ENCODE peak calls at places on chromosomes 16 and 17, in four cellular contexts. Y is NCI-H2171 treated with DMSO at 0.1 percent for 48 hours, P is T-helper 2 cell, X is GM03348. K is an unnamed sample.

GRCh38 chr17:57866319-57866718 is 16.5 kb upstream of the MRPS23 start:
- DNase-seq in Y (no peak), P (no peak), X (no peak), K (no peak)

GRCh38 chr17:57868007-57868774 is 18.3 kb upstream of the MRPS23 start:
- DNase-seq in Y (peak), P (no peak), X (peak), K (peak)

GRCh38 chr16:10961231-10961630 is 16.9 kb downstream of the CLEC16A start:
- DNase-seq in Y (no peak), P (no peak), X (peak), K (peak)

GRCh38 chr16:4426021-4426684 is 485 bp downstream of the DNAJA3 start:
- DNase-seq in Y (peak), P (no peak), X (peak), K (peak)

GRCh38 chr17:64507418-64507766 is 615 bp downstream of the CEP95 start:
- DNase-seq in Y (peak), P (no peak), X (peak), K (peak)

GRCh38 chr17:82124101-82124500 is 26.1 kb upstream of the FASN start:
- DNase-seq in Y (no peak), P (no peak), X (no peak), K (no peak)

GRCh38 chr17:44878627-44879221 is 20.5 kb downstream of the EFTUD2 start:
- DNase-seq in Y (peak), P (no peak), X (peak), K (peak)

GRCh38 chr17:45405250-45406086 is 27.2 kb downstream of the ARHGAP27 start:
- DNase-seq in Y (peak), P (no peak), X (no peak), K (peak)

GRCh38 chr17:79349506-79350400 is 261.1 kb downstream of the RBFOX3 start:
- DNase-seq in Y (no peak), P (no peak), X (no peak), K (no peak)

GRCh38 chr17:77807051-77807745 is 151.3 kb upstream of the TNRC6C start:
- DNase-seq in Y (no peak), P (no peak), X (no peak), K (no peak)

GRCh38 chr16:1002399-1003161 is 21.0 kb downstream of the SOX8 start:
- DNase-seq in Y (no peak), P (no peak), X (peak), K (peak)

GRCh38 chr16:4682616-4683254 is 10.6 kb upstream of the NUDT16L1 start:
- DNase-seq in Y (no peak), P (no peak), X (no peak), K (no peak)

GRCh38 chr16:66306366-66307150 is 59.9 kb upstream of the CDH5 start:
- DNase-seq in Y (no peak), P (no peak), X (no peak), K (no peak)

GRCh38 chr17:4444782-4445473 is 11.2 kb downstream of the SPNS3 start:
- DNase-seq in Y (peak), P (no peak), X (no peak), K (no peak)

GRCh38 chr17:82449136-82449882 is 1.2 kb downstream of the CYBC1 start:
- DNase-seq in Y (no peak), P (peak), X (no peak), K (no peak)

GRCh38 chr16:52294660-52295059 is 252.3 kb downstream of the TOX3 start:
- DNase-seq in Y (no peak), P (no peak), X (no peak), K (no peak)

GRCh38 chr17:32349503-32349853 is 479 bp upstream of the ZNF207 start:
- DNase-seq in Y (no peak), P (no peak), X (peak), K (peak)

GRCh38 chr17:80967404-80967872 is 24.2 kb upstream of the CHMP6 start:
- DNase-seq in Y (no peak), P (no peak), X (no peak), K (no peak)

GRCh38 chr16:79211581-79211980 is 389.0 kb downstream of the MAF start:
- DNase-seq in Y (no peak), P (no peak), X (no peak), K (no peak)

GRCh38 chr16:60166-60565 is 6.5 kb downstream of the SNRNP25 start:
- DNase-seq in Y (no peak), P (no peak), X (no peak), K (no peak)

GRCh38 chr17:16286947-16287562 is 66.2 kb downstream of the CENPV start:
- DNase-seq in Y (no peak), P (no peak), X (no peak), K (no peak)

GRCh38 chr16:68445458-68445857 is 2.9 kb downstream of the SMPD3 start:
- DNase-seq in Y (peak), P (no peak), X (peak), K (no peak)

GRCh38 chr17:57939797-57940196 is 15.4 kb downstream of the CUEDC1 start:
- DNase-seq in Y (peak), P (no peak), X (no peak), K (no peak)

GRCh38 chr17:7238418-7239090 is 703 bp downstream of the PHF23 start:
- DNase-seq in Y (no peak), P (peak), X (peak), K (peak)

GRCh38 chr17:7479389-7480192 is at the start of gene ZBTB4:
- DNase-seq in Y (peak), P (peak), X (peak), K (peak)

GRCh38 chr17:65433592-65433991 is 127.9 kb downstream of the AXIN2 start:
- DNase-seq in Y (no peak), P (no peak), X (no peak), K (peak)

GRCh38 chr17:15498107-15498506 is 30.7 kb upstream of the CDRT4 start:
- DNase-seq in Y (peak), P (no peak), X (no peak), K (no peak)

GRCh38 chr16:4694664-4695451 is 1.5 kb downstream of the NUDT16L1 start:
- DNase-seq in Y (no peak), P (no peak), X (peak), K (no peak)

GRCh38 chr16:11047057-11047456 is 102.7 kb downstream of the CLEC16A start:
- DNase-seq in Y (peak), P (no peak), X (peak), K (peak)

GRCh38 chr17:77312786-77313599 is 172.2 kb downstream of the SEC14L1 start:
- DNase-seq in Y (no peak), P (no peak), X (peak), K (peak)

GRCh38 chr17:17724307-17724921 is 43.2 kb downstream of the RAI1 start:
- DNase-seq in Y (peak), P (no peak), X (peak), K (peak)

GRCh38 chr17:75835315-75835987 is 8.8 kb downstream of the UNC13D start:
- DNase-seq in Y (no peak), P (no peak), X (peak), K (no peak)

GRCh38 chr16:20911361-20911760 is 10.8 kb downstream of the LYRM1 start:
- DNase-seq in Y (no peak), P (no peak), X (no peak), K (no peak)

GRCh38 chr17:71632328-71632727 is 488.5 kb upstream of the SOX9 start:
- DNase-seq in Y (peak), P (no peak), X (no peak), K (no peak)

GRCh38 chr16:86992587-86992986 is 324.6 kb downstream of the C16orf95 start:
- DNase-seq in Y (no peak), P (no peak), X (no peak), K (no peak)

GRCh38 chr16:74892574-74893461 is 92.1 kb downstream of the WDR59 start:
- DNase-seq in Y (no peak), P (no peak), X (no peak), K (no peak)

GRCh38 chr17:35073991-35074627 is 10.6 kb upstream of the RFFL start:
- DNase-seq in Y (no peak), P (no peak), X (no peak), K (no peak)

GRCh38 chr17:56992364-56992763 is 14.4 kb downstream of the SCPEP1 start:
- DNase-seq in Y (no peak), P (no peak), X (no peak), K (no peak)

GRCh38 chr17:63696381-63696961 is 3.5 kb downstream of the LIMD2 start:
- DNase-seq in Y (no peak), P (no peak), X (peak), K (no peak)